ENCODE peak calls at places on chromosomes 1 and 21, in nine cellular contexts. Z, T, Q, L, P, I, J, U and K are unnamed samples.
A peak's percentile ranks its signal among the peaks of the same experiment; 100 is the strongest.

GRCh38 chr21:41865002-41865777 is 14.0 kb downstream of the PRDM15 start:
- DNase-seq in Z (peak; percentile 66), T (no peak), Q (no peak), L (no peak), P (no peak), I (no peak), J (no peak), U (no peak), K (no peak)

GRCh38 chr21:42091899-42092508 is 20.9 kb downstream of the UMODL1 start:
- DNase-seq in Z (peak; percentile 41), T (no peak), Q (no peak), L (no peak), P (peak; percentile 40), I (no peak), J (no peak), U (no peak), K (peak; percentile 44)

GRCh38 chr1:89911186-89911976 is 83.5 kb upstream of the ZNF326 start:
- DNase-seq in Z (peak; percentile 62), T (no peak), Q (no peak), L (peak; percentile 6), P (no peak), I (no peak), J (no peak), U (no peak), K (peak; percentile 50)

GRCh38 chr1:4076346-4076745 is 176.3 kb upstream of the C1orf174 start:
- DNase-seq in Z (no peak), T (no peak), Q (no peak), L (no peak), P (no peak), I (no peak), J (no peak), U (no peak), K (no peak)

GRCh38 chr1:174225499-174226204 is 66.3 kb downstream of the RABGAP1L start:
- DNase-seq in Z (no peak), T (no peak), Q (no peak), L (no peak), P (no peak), I (no peak), J (no peak), U (no peak), K (no peak)

GRCh38 chr1:235328271-235329138 is at the start of gene GGPS1:
- DNase-seq in Z (peak; percentile 100), T (peak; percentile 98), Q (peak; percentile 98), L (peak; percentile 99), P (peak; percentile 98), I (peak; percentile 97), J (peak; percentile 99), U (peak; percentile 100), K (peak; percentile 98)

GRCh38 chr1:208204779-208205178 is 39.4 kb downstream of the PLXNA2 start:
- DNase-seq in Z (no peak), T (no peak), Q (no peak), L (no peak), P (no peak), I (no peak), J (no peak), U (no peak), K (no peak)

GRCh38 chr1:38097256-38097655 is 50.7 kb upstream of the POU3F1 start:
- DNase-seq in Z (no peak), T (no peak), Q (no peak), L (no peak), P (no peak), I (no peak), J (peak; percentile 69), U (peak; percentile 64), K (no peak)

GRCh38 chr1:6545276-6545934 is 8.9 kb downstream of the NOL9 start:
- DNase-seq in Z (no peak), T (no peak), Q (no peak), L (peak; percentile 66), P (peak; percentile 11), I (no peak), J (no peak), U (no peak), K (no peak)

GRCh38 chr21:35316933-35317332 is 267.8 kb upstream of the RUNX1 start:
- DNase-seq in Z (no peak), T (no peak), Q (no peak), L (peak; percentile 87), P (no peak), I (no peak), J (no peak), U (no peak), K (no peak)

GRCh38 chr1:117512728-117513321 is 93.0 kb upstream of the TENT5C start:
- DNase-seq in Z (peak; percentile 37), T (no peak), Q (no peak), L (no peak), P (no peak), I (no peak), J (peak; percentile 4), U (no peak), K (no peak)

GRCh38 chr1:100443739-100444571 is 91.6 kb downstream of the CDC14A start:
- DNase-seq in Z (no peak), T (no peak), Q (no peak), L (peak; percentile 90), P (no peak), I (no peak), J (no peak), U (no peak), K (no peak)

GRCh38 chr1:86788300-86789206 is 84.2 kb downstream of the SH3GLB1 start:
- DNase-seq in Z (no peak), T (no peak), Q (peak; percentile 49), L (peak; percentile 99), P (peak; percentile 78), I (no peak), J (no peak), U (no peak), K (no peak)

GRCh38 chr1:209241481-209241880 is 342.0 kb upstream of the CAMK1G start:
- DNase-seq in Z (no peak), T (no peak), Q (no peak), L (no peak), P (no peak), I (no peak), J (no peak), U (no peak), K (no peak)

GRCh38 chr1:59343576-59343840 is 46.6 kb downstream of the FGGY start:
- DNase-seq in Z (no peak), T (no peak), Q (no peak), L (no peak), P (no peak), I (no peak), J (no peak), U (no peak), K (no peak)

GRCh38 chr1:63659448-63659847 is 66.2 kb downstream of the PGM1 start:
- DNase-seq in Z (no peak), T (no peak), Q (no peak), L (no peak), P (no peak), I (no peak), J (no peak), U (no peak), K (no peak)

GRCh38 chr1:220804202-220804586 is 17.5 kb downstream of the MTARC1 start:
- DNase-seq in Z (no peak), T (no peak), Q (no peak), L (no peak), P (no peak), I (no peak), J (no peak), U (no peak), K (no peak)

GRCh38 chr1:70666381-70667140 is 255.5 kb downstream of the CTH start:
- DNase-seq in Z (no peak), T (no peak), Q (no peak), L (no peak), P (no peak), I (no peak), J (no peak), U (no peak), K (no peak)

GRCh38 chr1:186948542-186948941 is 119.8 kb downstream of the PLA2G4A start:
- DNase-seq in Z (no peak), T (no peak), Q (no peak), L (peak; percentile 51), P (no peak), I (no peak), J (no peak), U (no peak), K (no peak)